ENCODE peak calls at places on chromosomes 7 and 10, in four cellular contexts. One of them, this sample, is unnamed.

GRCh38 chr10:46543379-46544014 is 13.0 kb downstream of the GPRIN2 start:
- DNase-seq in H9: no peak
- DNase-seq in mesenchymal stem cell: no peak
- DNase-seq in IMR-90: no peak
- DNase-seq in this sample: no peak

GRCh38 chr10:62046522-62047239 is 145.2 kb downstream of the ARID5B start:
- DNase-seq in H9: no peak
- DNase-seq in mesenchymal stem cell: peak; percentile 89
- DNase-seq in IMR-90: peak; percentile 47
- DNase-seq in this sample: peak; percentile 81

GRCh38 chr7:117138943-117139690 is 183.7 kb downstream of the WNT2 start:
- DNase-seq in H9: no peak
- DNase-seq in mesenchymal stem cell: no peak
- DNase-seq in IMR-90: no peak
- DNase-seq in this sample: no peak

GRCh38 chr10:56346845-56347415 is 14.1 kb downstream of the ZWINT start:
- DNase-seq in H9: no peak
- DNase-seq in mesenchymal stem cell: peak; percentile 62
- DNase-seq in IMR-90: peak; percentile 19
- DNase-seq in this sample: no peak

GRCh38 chr7:79341902-79342301 is 111.6 kb downstream of the MAGI2 start:
- DNase-seq in H9: no peak
- DNase-seq in mesenchymal stem cell: no peak
- DNase-seq in IMR-90: no peak
- DNase-seq in this sample: no peak

GRCh38 chr7:155172141-155172540 is 102.0 kb downstream of the HTR5A start:
- DNase-seq in H9: no peak
- DNase-seq in mesenchymal stem cell: no peak
- DNase-seq in IMR-90: no peak
- DNase-seq in this sample: no peak

GRCh38 chr7:153193144-153193595 is 433.6 kb downstream of the ACTR3B start:
- DNase-seq in H9: peak; percentile 79
- DNase-seq in mesenchymal stem cell: no peak
- DNase-seq in IMR-90: no peak
- DNase-seq in this sample: peak; percentile 61

GRCh38 chr7:158564648-158565005 is 23.0 kb downstream of the PTPRN2 start:
- DNase-seq in H9: no peak
- DNase-seq in mesenchymal stem cell: no peak
- DNase-seq in IMR-90: no peak
- DNase-seq in this sample: no peak

GRCh38 chr7:15305002-15305600 is 256.7 kb downstream of the AGMO start:
- DNase-seq in H9: peak; percentile 38
- DNase-seq in mesenchymal stem cell: peak; percentile 66
- DNase-seq in IMR-90: peak; percentile 39
- DNase-seq in this sample: peak; percentile 64

GRCh38 chr7:48634116-48634632 is 290.2 kb upstream of the CDC14C start:
- DNase-seq in H9: no peak
- DNase-seq in mesenchymal stem cell: no peak
- DNase-seq in IMR-90: no peak
- DNase-seq in this sample: no peak

GRCh38 chr7:74479961-74480829 is 26.5 kb downstream of the GTF2IRD1 start:
- DNase-seq in H9: peak; percentile 81
- DNase-seq in mesenchymal stem cell: peak; percentile 96
- DNase-seq in IMR-90: peak; percentile 93
- DNase-seq in this sample: peak; percentile 89

GRCh38 chr10:17943033-17943745 is 8.5 kb upstream of the SLC39A12 start:
- DNase-seq in H9: no peak
- DNase-seq in mesenchymal stem cell: no peak
- DNase-seq in IMR-90: no peak
- DNase-seq in this sample: no peak

GRCh38 chr10:119211625-119212441 is 4.5 kb downstream of the GRK5 start:
- DNase-seq in H9: no peak
- DNase-seq in mesenchymal stem cell: peak; percentile 62
- DNase-seq in IMR-90: no peak
- DNase-seq in this sample: peak; percentile 57

GRCh38 chr10:61974611-61975010 is 73.1 kb downstream of the ARID5B start:
- DNase-seq in H9: no peak
- DNase-seq in mesenchymal stem cell: peak; percentile 83
- DNase-seq in IMR-90: peak; percentile 75
- DNase-seq in this sample: no peak

GRCh38 chr7:31991846-31992245 is 78.4 kb downstream of the PDE1C start:
- DNase-seq in H9: no peak
- DNase-seq in mesenchymal stem cell: peak; percentile 46
- DNase-seq in IMR-90: peak; percentile 40
- DNase-seq in this sample: no peak

GRCh38 chr10:69503001-69503895 is 52.0 kb downstream of the TSPAN15 start:
- DNase-seq in H9: no peak
- DNase-seq in mesenchymal stem cell: no peak
- DNase-seq in IMR-90: no peak
- DNase-seq in this sample: no peak

GRCh38 chr7:130669051-130669700 is 628 bp upstream of the COPG2 start:
- DNase-seq in H9: no peak
- DNase-seq in mesenchymal stem cell: no peak
- DNase-seq in IMR-90: peak; percentile 13
- DNase-seq in this sample: no peak

GRCh38 chr7:38411404-38411803 is 138.0 kb upstream of the TARP start:
- DNase-seq in H9: peak; percentile 57
- DNase-seq in mesenchymal stem cell: no peak
- DNase-seq in IMR-90: peak; percentile 13
- DNase-seq in this sample: peak; percentile 77

GRCh38 chr10:36721851-36722250 is 403.5 kb upstream of the ANKRD30A start:
- DNase-seq in H9: no peak
- DNase-seq in mesenchymal stem cell: peak; percentile 57
- DNase-seq in IMR-90: peak; percentile 47
- DNase-seq in this sample: no peak

GRCh38 chr7:30276203-30276900 is 8.0 kb upstream of the ZNRF2 start:
- DNase-seq in H9: peak; percentile 65
- DNase-seq in mesenchymal stem cell: peak; percentile 60
- DNase-seq in IMR-90: peak; percentile 62
- DNase-seq in this sample: peak; percentile 81

GRCh38 chr10:132643709-132644543 is 106.3 kb downstream of the INPP5A start:
- DNase-seq in H9: peak; percentile 42
- DNase-seq in mesenchymal stem cell: no peak
- DNase-seq in IMR-90: no peak
- DNase-seq in this sample: no peak
- H4K8ac ChIP-seq in H9: no peak overlapping the region
- H4K8ac ChIP-seq in mesenchymal stem cell: no peak overlapping the region
- H4K8ac ChIP-seq in IMR-90: no peak overlapping the region
- H4K8ac ChIP-seq in this sample: no peak overlapping the region

GRCh38 chr10:103661951-103662405 is 168.5 kb downstream of the NEURL1 start:
- DNase-seq in H9: no peak
- DNase-seq in mesenchymal stem cell: no peak
- DNase-seq in IMR-90: no peak
- DNase-seq in this sample: no peak
- H4K8ac ChIP-seq in H9: no peak overlapping the region
- H4K8ac ChIP-seq in mesenchymal stem cell: peak overlapping the region; percentile 97
- H4K8ac ChIP-seq in IMR-90: peak overlapping the region; percentile 89
- H4K8ac ChIP-seq in this sample: no peak overlapping the region

GRCh38 chr7:27347261-27347610 is 104.6 kb downstream of the EVX1 start:
- DNase-seq in H9: no peak
- DNase-seq in mesenchymal stem cell: no peak
- DNase-seq in IMR-90: no peak
- DNase-seq in this sample: peak; percentile 28
- H4K8ac ChIP-seq in H9: no peak overlapping the region
- H4K8ac ChIP-seq in mesenchymal stem cell: no peak overlapping the region
- H4K8ac ChIP-seq in IMR-90: no peak overlapping the region
- H4K8ac ChIP-seq in this sample: no peak overlapping the region

DNA sequence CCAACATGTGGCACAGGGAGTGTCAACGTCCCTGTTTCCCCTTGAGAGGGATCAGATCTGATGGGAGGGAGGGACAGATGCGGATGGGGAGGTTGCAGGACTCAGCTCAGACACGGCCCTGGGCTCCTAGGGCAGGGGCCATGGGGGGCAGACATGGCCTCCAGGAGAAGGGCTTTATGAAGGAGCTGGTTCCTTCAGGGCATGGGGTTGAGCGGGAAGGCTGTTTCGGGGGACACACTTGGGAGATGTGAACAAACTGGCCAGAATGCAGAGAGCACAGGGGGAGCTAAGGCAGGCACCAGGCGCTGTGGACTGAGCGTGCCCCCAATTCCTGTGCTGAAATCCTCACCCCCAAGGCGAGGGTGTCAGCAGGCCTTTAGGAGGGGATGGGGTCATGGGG is 581.9 kb upstream of the FOXK1 start:
- DNase-seq in H9: no peak
- DNase-seq in mesenchymal stem cell: no peak
- DNase-seq in IMR-90: no peak
- DNase-seq in this sample: no peak
- H4K8ac ChIP-seq in H9: no peak overlapping the region
- H4K8ac ChIP-seq in mesenchymal stem cell: no peak overlapping the region
- H4K8ac ChIP-seq in IMR-90: no peak overlapping the region
- H4K8ac ChIP-seq in this sample: no peak overlapping the region

GRCh38 chr10:57494481-57494880 is 773.2 kb downstream of the IPMK start:
- DNase-seq in H9: no peak
- DNase-seq in mesenchymal stem cell: no peak
- DNase-seq in IMR-90: no peak
- DNase-seq in this sample: no peak
- H4K8ac ChIP-seq in H9: no peak overlapping the region
- H4K8ac ChIP-seq in mesenchymal stem cell: no peak overlapping the region
- H4K8ac ChIP-seq in IMR-90: no peak overlapping the region
- H4K8ac ChIP-seq in this sample: no peak overlapping the region

DNA sequence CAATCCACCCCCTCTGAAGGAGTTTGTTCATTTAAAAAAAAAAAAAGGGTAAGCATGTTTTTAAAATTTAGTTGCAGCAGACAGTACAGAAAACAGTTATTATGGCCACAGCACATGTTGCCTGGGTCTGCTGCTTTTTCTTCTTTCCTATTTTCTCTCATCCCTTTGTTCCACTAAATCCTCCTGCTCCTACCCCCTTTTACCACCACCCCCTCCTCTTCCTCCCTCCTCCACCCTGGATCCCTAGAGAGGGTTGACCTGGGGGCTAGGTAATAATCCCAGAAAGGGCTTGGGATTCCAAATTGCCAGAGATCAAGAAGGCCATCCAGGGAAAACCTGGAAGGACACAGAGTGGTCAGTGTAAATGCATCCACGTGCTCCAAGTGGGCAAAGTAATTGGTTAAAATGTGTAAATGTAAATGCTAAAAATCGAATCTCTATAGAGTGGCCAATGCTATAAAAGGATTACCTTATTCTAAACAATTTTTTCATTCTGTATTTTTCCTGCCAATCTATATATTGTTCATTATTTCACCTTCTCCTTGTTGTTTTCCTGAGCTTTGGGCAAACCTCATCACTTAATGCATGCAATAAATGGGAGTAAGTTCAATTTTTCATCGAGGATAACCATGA is 89.0 kb upstream of the PIK3CG start:
- DNase-seq in H9: no peak
- DNase-seq in mesenchymal stem cell: no peak
- DNase-seq in IMR-90: no peak
- DNase-seq in this sample: no peak
- H4K8ac ChIP-seq in H9: no peak overlapping the region
- H4K8ac ChIP-seq in mesenchymal stem cell: peak overlapping the region; percentile 53
- H4K8ac ChIP-seq in IMR-90: peak overlapping the region; percentile 95
- H4K8ac ChIP-seq in this sample: no peak overlapping the region

GRCh38 chr10:72316748-72317435 is 37.8 kb downstream of the DNAJB12 start:
- DNase-seq in H9: no peak
- DNase-seq in mesenchymal stem cell: no peak
- DNase-seq in IMR-90: no peak
- DNase-seq in this sample: no peak
- H4K8ac ChIP-seq in H9: no peak overlapping the region
- H4K8ac ChIP-seq in mesenchymal stem cell: no peak overlapping the region
- H4K8ac ChIP-seq in IMR-90: no peak overlapping the region
- H4K8ac ChIP-seq in this sample: no peak overlapping the region